ENCODE peak calls at places on chromosomes 11 and 22, in seven cellular contexts. P is BJ; A is stimulated activated CD4-positive, alpha-beta T cell treated with anti-CD3 and anti-CD28 coated beads, Interleukin-4, amount 100 ng/mL, for 48 hours; Y is body of pancreas; W is NT2/D1; B is activated CD8-positive, alpha-beta memory T cell treated with anti-CD3 and anti-CD28 coated beads for 24 hours; K is astrocyte of the hippocampus. D is an unnamed sample.

GRCh38 chr11:8015753-8016239 is 28.7 kb downstream of the EIF3F start:
- DNase-seq in P (no peak), A (no peak), Y (no peak), W (no peak), B (peak), K (peak), D (no peak)

GRCh38 chr11:128837627-128838026 is 29.5 kb downstream of the KCNJ1 start:
- DNase-seq in P (no peak), A (no peak), Y (no peak), W (no peak), B (no peak), K (no peak), D (no peak)

GRCh38 chr11:72954860-72955259 is 140.6 kb downstream of the ATG16L2 start:
- DNase-seq in P (no peak), A (no peak), Y (no peak), W (no peak), B (no peak), K (no peak), D (no peak)

GRCh38 chr11:72826191-72826941 is 12.2 kb downstream of the ATG16L2 start:
- DNase-seq in P (no peak), A (no peak), Y (no peak), W (no peak), B (peak), K (no peak), D (no peak)

GRCh38 chr11:1796297-1797011 is 32.7 kb upstream of the CTSD start:
- DNase-seq in P (no peak), A (no peak), Y (no peak), W (no peak), B (no peak), K (no peak), D (no peak)

GRCh38 chr11:61541568-61541967 is 33.0 kb downstream of the LRRC10B start:
- DNase-seq in P (no peak), A (no peak), Y (no peak), W (peak), B (no peak), K (no peak), D (no peak)

GRCh38 chr11:111148116-111148515 is 97.4 kb upstream of the POU2AF2 start:
- DNase-seq in P (no peak), A (no peak), Y (no peak), W (no peak), B (no peak), K (no peak), D (no peak)

GRCh38 chr22:32531955-32532818 is 57.6 kb downstream of the FBXO7 start:
- DNase-seq in P (peak), A (no peak), Y (peak), W (no peak), B (no peak), K (peak), D (peak)

GRCh38 chr22:45185718-45186511 is 22.2 kb downstream of the NUP50 start:
- DNase-seq in P (no peak), A (no peak), Y (no peak), W (no peak), B (no peak), K (no peak), D (no peak)

GRCh38 chr11:28760676-28761390 is 652.6 kb downstream of the METTL15 start:
- DNase-seq in P (no peak), A (no peak), Y (no peak), W (no peak), B (no peak), K (peak), D (no peak)

GRCh38 chr11:94525933-94526332 is 13.7 kb downstream of the C11orf97 start:
- DNase-seq in P (no peak), A (no peak), Y (peak), W (no peak), B (no peak), K (peak), D (peak)

D was measured in small intestine.